ENCODE peak calls at places on chromosomes 1 and 21, in seven cellular contexts. D is fibroblast of lung, V is HFF-Myc, I is body of pancreas, K is BJ, A is IMR-90, S is astrocyte of the spinal cord. Q is an unnamed sample.
A peak's percentile ranks its signal among the peaks of the same experiment; 100 is the strongest.

GRCh38 chr1:1889847-1890505 is 911 bp downstream of the GNB1 start:
- DNase-seq in D (peak; percentile 40), V (no peak), I (peak; percentile 55), K (no peak), A (peak; percentile 37), S (no peak), Q (peak; percentile 78)

GRCh38 chr1:78522136-78522535 is 31.4 kb downstream of the PTGFR start:
- DNase-seq in D (no peak), V (no peak), I (no peak), K (no peak), A (no peak), S (no peak), Q (no peak)

GRCh38 chr1:93670141-93670540 is 11.5 kb downstream of the BCAR3 start:
- DNase-seq in D (peak; percentile 74), V (no peak), I (peak; percentile 16), K (no peak), A (peak; percentile 90), S (peak; percentile 90), Q (no peak)

GRCh38 chr1:169148472-169149252 is 42.2 kb downstream of the ATP1B1 start:
- DNase-seq in D (peak; percentile 7), V (no peak), I (peak; percentile 40), K (no peak), A (no peak), S (no peak), Q (no peak)

GRCh38 chr1:163056832-163057231 is 12.3 kb upstream of the RGS4 start:
- DNase-seq in D (peak; percentile 82), V (no peak), I (no peak), K (peak; percentile 39), A (peak; percentile 69), S (peak; percentile 53), Q (no peak)

GRCh38 chr1:25572708-25573590 is 29.5 kb downstream of the LDLRAP1 start:
- DNase-seq in D (peak; percentile 44), V (no peak), I (peak; percentile 59), K (no peak), A (peak; percentile 42), S (peak; percentile 47), Q (peak; percentile 83)

GRCh38 chr1:97797403-97798183 is 123.2 kb downstream of the DPYD start:
- DNase-seq in D (peak; percentile 79), V (no peak), I (no peak), K (no peak), A (peak; percentile 33), S (peak; percentile 22), Q (no peak)

GRCh38 chr21:34745557-34746255 is 76.9 kb downstream of the CLIC6 start:
- DNase-seq in D (peak; percentile 90), V (peak; percentile 76), I (peak; percentile 82), K (no peak), A (peak; percentile 86), S (peak; percentile 87), Q (peak; percentile 79)

GRCh38 chr1:244675167-244675566 is 22.2 kb downstream of the DESI2 start:
- DNase-seq in D (peak; percentile 19), V (no peak), I (no peak), K (no peak), A (no peak), S (peak; percentile 4), Q (no peak)

GRCh38 chr1:4109626-4109940 is 209.5 kb upstream of the C1orf174 start:
- DNase-seq in D (no peak), V (no peak), I (no peak), K (no peak), A (no peak), S (no peak), Q (no peak)

GRCh38 chr1:102852583-102852982 is 255.7 kb downstream of the COL11A1 start:
- DNase-seq in D (peak; percentile 10), V (no peak), I (no peak), K (no peak), A (peak; percentile 18), S (no peak), Q (no peak)

GRCh38 chr1:12173631-12174121 is 6.9 kb downstream of the TNFRSF1B start:
- DNase-seq in D (no peak), V (no peak), I (peak; percentile 77), K (no peak), A (peak; percentile 35), S (no peak), Q (peak; percentile 74)

GRCh38 chr1:70205076-70205436 is 323 bp downstream of the LRRC40 start:
- DNase-seq in D (no peak), V (no peak), I (no peak), K (no peak), A (no peak), S (no peak), Q (no peak)

GRCh38 chr1:40708750-40709099 is 17.2 kb downstream of the NFYC start:
- DNase-seq in D (peak; percentile 96), V (peak; percentile 68), I (no peak), K (peak; percentile 39), A (peak; percentile 91), S (peak; percentile 97), Q (peak; percentile 64)

DNA sequence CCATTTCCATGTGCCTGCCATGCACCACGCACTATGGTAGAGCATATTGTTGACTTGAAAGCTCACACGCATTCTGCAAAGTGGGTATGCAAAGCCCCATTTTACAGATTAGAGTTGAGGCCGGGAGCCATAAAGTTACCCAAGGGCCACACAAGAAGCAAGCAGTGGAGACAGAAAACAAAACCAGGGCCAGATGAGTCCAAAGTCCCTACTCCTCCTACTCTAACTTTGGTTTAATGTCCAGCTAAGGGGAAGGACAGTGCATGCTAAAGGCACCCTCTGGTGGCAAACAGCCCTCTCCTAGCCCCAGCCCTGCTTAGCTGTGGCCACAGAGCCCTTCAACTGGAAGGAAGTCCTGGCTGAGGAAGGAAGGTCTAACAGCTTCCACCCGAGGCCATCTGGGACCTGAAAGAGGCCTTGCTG is 74.9 kb downstream of the SLC66A1 start:
- DNase-seq in D (no peak), V (no peak), I (no peak), K (no peak), A (no peak), S (no peak), Q (no peak)
- TF ChIP-seq CTCF in D (no peak), V (no peak), I (no peak), K (no peak), A (no peak), S (no peak), Q (no peak)

DNA sequence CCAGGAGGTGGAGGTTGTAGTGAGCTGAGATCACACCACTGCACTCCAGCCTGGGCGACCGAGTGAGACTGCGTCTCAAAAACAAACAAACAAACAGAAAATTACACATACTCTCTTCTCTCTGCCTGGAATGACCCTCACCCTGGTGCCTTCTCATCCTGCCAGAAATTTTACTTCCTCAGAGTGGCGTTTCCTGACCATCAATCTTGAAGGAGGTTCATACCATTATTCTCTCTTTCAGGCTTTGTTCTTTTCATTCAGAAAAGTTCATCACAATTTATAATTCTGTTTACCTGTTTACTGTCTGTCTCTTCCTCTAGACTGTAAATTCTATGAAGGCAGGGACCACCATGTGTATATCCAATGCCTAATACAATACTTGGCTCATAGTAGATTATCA is 79.3 kb downstream of the RPS6KA1 start:
- DNase-seq in D (peak; percentile 15), V (no peak), I (no peak), K (no peak), A (no peak), S (no peak), Q (no peak)
- TF ChIP-seq CTCF in D (no peak), V (no peak), I (no peak), K (no peak), A (no peak), S (no peak), Q (no peak)

GRCh38 chr1:166875302-166875733 is 746 bp downstream of the TADA1 start:
- DNase-seq in D (no peak), V (no peak), I (no peak), K (no peak), A (no peak), S (no peak), Q (no peak)

GRCh38 chr1:166874464-166874863 is 1.6 kb downstream of the TADA1 start:
- DNase-seq in D (no peak), V (no peak), I (no peak), K (no peak), A (no peak), S (no peak), Q (no peak)

GRCh38 chr1:166870584-166870983 is 5.5 kb downstream of the TADA1 start:
- DNase-seq in D (no peak), V (no peak), I (no peak), K (no peak), A (no peak), S (no peak), Q (no peak)

GRCh38 chr1:166875734-166876539 is at the start of gene TADA1:
- DNase-seq in D (peak; percentile 97), V (peak; percentile 85), I (peak; percentile 99), K (peak; percentile 90), A (peak; percentile 96), S (peak; percentile 98), Q (peak; percentile 96)

DNA sequence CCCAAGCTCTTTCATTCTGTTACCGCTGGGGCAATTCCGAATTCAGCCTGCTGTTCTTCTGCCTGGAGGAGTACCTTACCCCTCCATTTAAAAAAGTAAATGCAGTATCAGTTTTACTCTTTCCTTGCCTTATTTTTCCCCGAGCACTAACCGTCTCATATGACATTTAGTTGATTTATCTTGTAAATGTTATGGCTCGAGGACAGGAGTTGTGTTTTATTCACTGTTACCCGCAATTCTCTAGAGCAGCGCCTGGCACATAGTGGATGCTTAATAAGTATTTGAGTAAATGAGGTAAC is 425 bp upstream of the TADA1 start:
- DNase-seq in D (no peak), V (no peak), I (no peak), K (no peak), A (no peak), S (no peak), Q (no peak)
- TF ChIP-seq CTCF in D (peak; percentile 15), V (no peak), I (peak; percentile 34), K (no peak), A (no peak), S (no peak), Q (no peak)

GRCh38 chr1:221887091-221887746 is 145.3 kb upstream of the DUSP10 start:
- DNase-seq in D (peak; percentile 89), V (no peak), I (peak; percentile 78), K (no peak), A (peak; percentile 88), S (peak; percentile 72), Q (no peak)
- TF ChIP-seq CTCF in D (no peak), V (no peak), I (peak; percentile 27), K (peak; percentile 10), A (peak; percentile 12), S (peak; percentile 1), Q (no peak)

GRCh38 chr1:94698759-94699502 is 121.2 kb upstream of the SLC44A3 start:
- DNase-seq in D (no peak), V (no peak), I (no peak), K (peak; percentile 75), A (peak; percentile 63), S (peak; percentile 48), Q (no peak)
- TF ChIP-seq CTCF in D (no peak), V (no peak), I (no peak), K (peak; percentile 15), A (no peak), S (no peak), Q (no peak)

DNA sequence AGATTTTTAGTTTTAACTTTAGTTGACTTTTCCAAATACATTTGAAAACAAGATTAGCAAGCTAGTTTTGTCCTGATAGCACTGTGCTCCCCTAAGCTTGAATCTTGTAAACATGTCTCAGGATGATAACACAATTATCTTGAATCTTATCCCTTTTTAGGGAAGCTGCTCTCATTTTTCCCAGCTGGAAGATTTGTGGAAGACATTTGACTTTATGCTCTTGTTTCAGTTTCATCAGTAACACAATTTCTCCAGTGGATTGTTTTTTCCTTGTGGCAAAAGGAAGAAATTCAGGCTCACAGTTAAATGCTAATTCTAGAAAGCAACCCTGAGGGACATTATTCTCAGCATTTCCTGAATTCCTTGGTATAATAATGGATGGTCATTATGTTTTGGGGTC is 88.8 kb downstream of the CDC7 start:
- DNase-seq in D (no peak), V (no peak), I (no peak), K (no peak), A (no peak), S (no peak), Q (peak; percentile 1)
- TF ChIP-seq CTCF in D (no peak), V (no peak), I (no peak), K (no peak), A (no peak), S (no peak), Q (no peak)